ENCODE peak calls at places on chromosomes 11 and 22, in four cellular contexts. M is GM06990; R is fibroblast of lung; A is CD8-positive, alpha-beta T cell. O is an unnamed sample.
A peak's percentile ranks its signal among the peaks of the same experiment; 100 is the strongest.

GRCh38 chr11:131370090-131370751 is at the start of gene NTM:
- DNase-seq in M (no peak), R (peak; percentile 48), A (no peak), O (no peak)

GRCh38 chr11:2379471-2380174 is 2.5 kb downstream of the CD81 start:
- DNase-seq in A (no peak), M (no peak), R (peak; percentile 9), O (no peak)

GRCh38 chr11:94586978-94587377 is 19.8 kb downstream of the PIWIL4 start:
- DNase-seq in M (no peak), R (no peak), A (no peak), O (no peak)

GRCh38 chr22:42152661-42153270 is 22.2 kb upstream of the CYP2D6 start:
- DNase-seq in M (no peak), R (no peak), A (no peak), O (no peak)

GRCh38 chr11:46339816-46340215 is 7.4 kb upstream of the DGKZ start:
- DNase-seq in A (no peak), M (no peak), R (peak; percentile 29), O (no peak)

GRCh38 chr11:64745523-64746328 is 1.8 kb upstream of the RASGRP2 start:
- DNase-seq in A (peak; percentile 83), M (peak; percentile 77), R (peak; percentile 49), O (peak; percentile 47)

GRCh38 chr11:117809236-117810055 is 12.4 kb upstream of the DSCAML1 start:
- DNase-seq in M (no peak), A (peak; percentile 43), R (no peak), O (peak; percentile 32)

GRCh38 chr11:133903875-133904817 is 52.6 kb downstream of the IGSF9B start:
- DNase-seq in A (no peak), M (no peak), R (no peak), O (no peak)

GRCh38 chr11:64330888-64331287 is 9.1 kb upstream of the CCDC88B start:
- DNase-seq in R (no peak), M (no peak), A (no peak), O (no peak)

GRCh38 chr22:49566141-49566541 is 261.5 kb downstream of the BRD1 start:
- DNase-seq in M (no peak), R (no peak), A (no peak), O (no peak)

GRCh38 chr11:132866783-132867545 is 665.3 kb downstream of the OPCML start:
- DNase-seq in M (no peak), A (no peak), R (no peak), O (peak; percentile 66)

GRCh38 chr22:49768961-49769690 is 58.5 kb downstream of the BRD1 start:
- DNase-seq in R (peak; percentile 71), M (no peak), A (no peak), O (no peak)

GRCh38 chr11:134164490-134165370 is 59.0 kb downstream of the NCAPD3 start:
- DNase-seq in A (no peak), M (no peak), R (no peak), O (no peak)

GRCh38 chr11:72247584-72247983 is 3.6 kb upstream of the PHOX2A start:
- DNase-seq in R (no peak), M (no peak), A (no peak), O (no peak)

GRCh38 chr11:132734217-132734616 is 798.1 kb downstream of the OPCML start:
- DNase-seq in R (no peak), M (no peak), A (no peak), O (peak; percentile 98)

GRCh38 chr22:24550028-24550901 is 4.7 kb downstream of the GUCD1 start:
- DNase-seq in A (no peak), M (no peak), R (no peak), O (no peak)

GRCh38 chr22:37072673-37073072 is 21.1 kb downstream of the KCTD17 start:
- DNase-seq in R (no peak), M (no peak), A (no peak), O (no peak)
- H3K27me3 ChIP-seq in R (peaks cover 9% of the 10 kb centered on the region), M (no peaks in the 10 kb centered on the region), A (no peaks in the 10 kb centered on the region), O (peaks cover 17% of the 10 kb centered on the region)

DNA sequence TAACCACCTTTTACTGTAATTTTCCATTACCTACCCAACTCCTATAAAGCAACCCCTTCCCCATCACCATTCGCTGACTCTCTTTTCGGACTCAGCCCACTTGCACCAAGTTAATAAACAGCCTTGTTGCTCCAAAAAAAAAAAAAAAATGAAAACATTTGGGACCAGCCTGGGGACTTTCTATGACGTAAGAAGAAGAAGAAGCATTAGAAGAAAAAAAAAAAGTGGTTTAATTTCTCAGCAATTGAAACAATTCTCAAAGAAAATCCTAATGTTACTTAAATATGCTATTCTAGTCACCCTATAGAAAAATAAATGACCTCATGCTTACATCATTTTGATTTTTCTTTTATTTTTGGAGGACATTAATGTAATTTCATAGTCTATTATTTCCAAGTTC is 301.5 kb upstream of the ANO3 start:
- DNase-seq in R (no peak), A (no peak), M (no peak), O (no peak)
- H3K4me3 ChIP-seq in R (no peak overlapping the region), A (no peak overlapping the region), M (no peak overlapping the region), O (no peak overlapping the region)

GRCh38 chr11:20876738-20877137 is 207.4 kb downstream of the NELL1 start:
- DNase-seq in R (no peak), A (no peak), M (no peak), O (no peak)

GRCh38 chr11:20874358-20874757 is 205.0 kb downstream of the NELL1 start:
- DNase-seq in M (no peak), R (no peak), A (no peak), O (no peak)

DNA sequence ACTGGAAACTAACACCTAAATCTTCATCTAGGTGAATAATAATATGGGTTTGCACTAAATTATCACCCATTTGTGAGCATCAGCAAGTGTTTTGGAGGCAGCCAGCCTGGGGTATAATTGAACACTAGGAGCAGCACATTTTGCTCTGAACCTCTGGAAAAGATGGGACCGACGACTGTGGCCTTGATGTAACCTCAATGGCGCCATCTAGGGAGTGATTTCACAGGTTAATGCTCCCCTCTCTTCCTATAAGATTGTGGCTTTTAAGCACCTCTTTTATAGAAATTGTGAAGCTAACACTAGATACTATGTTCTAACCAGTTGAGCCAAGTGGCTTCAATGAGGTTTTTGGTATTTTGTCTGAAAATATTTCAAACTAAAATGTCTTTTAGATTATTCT is 203.7 kb downstream of the NELL1 start:
- DNase-seq in R (no peak), M (no peak), A (no peak), O (no peak)
- TF ChIP-seq CTCF in R (no peak), M (peak; percentile 63), A (no peak), O (no peak)

GRCh38 chr11:19474211-19474610 is 233.5 kb upstream of the E2F8 start:
- DNase-seq in R (no peak), M (no peak), A (no peak), O (no peak)
- H3K27me3 ChIP-seq in R (no peaks in the 10 kb centered on the region), M (no peaks in the 10 kb centered on the region), A (no peaks in the 10 kb centered on the region), O (peaks cover 14% of the 10 kb centered on the region)

GRCh38 chr22:25976346-25976745 is 192.9 kb upstream of the SEZ6L start:
- DNase-seq in A (no peak), R (no peak), M (no peak), O (no peak)
- H3K4me3 ChIP-seq in A (no peak overlapping the region), R (no peak overlapping the region), M (no peak overlapping the region), O (no peak overlapping the region)

GRCh38 chr11:32713496-32713895 is 81.0 kb downstream of the CCDC73 start:
- DNase-seq in M (no peak), R (peak; percentile 20), A (no peak), O (no peak)
- TF ChIP-seq CTCF in M (peak; percentile 33), R (peak; percentile 32), A (no peak), O (peak; percentile 53)

DNA sequence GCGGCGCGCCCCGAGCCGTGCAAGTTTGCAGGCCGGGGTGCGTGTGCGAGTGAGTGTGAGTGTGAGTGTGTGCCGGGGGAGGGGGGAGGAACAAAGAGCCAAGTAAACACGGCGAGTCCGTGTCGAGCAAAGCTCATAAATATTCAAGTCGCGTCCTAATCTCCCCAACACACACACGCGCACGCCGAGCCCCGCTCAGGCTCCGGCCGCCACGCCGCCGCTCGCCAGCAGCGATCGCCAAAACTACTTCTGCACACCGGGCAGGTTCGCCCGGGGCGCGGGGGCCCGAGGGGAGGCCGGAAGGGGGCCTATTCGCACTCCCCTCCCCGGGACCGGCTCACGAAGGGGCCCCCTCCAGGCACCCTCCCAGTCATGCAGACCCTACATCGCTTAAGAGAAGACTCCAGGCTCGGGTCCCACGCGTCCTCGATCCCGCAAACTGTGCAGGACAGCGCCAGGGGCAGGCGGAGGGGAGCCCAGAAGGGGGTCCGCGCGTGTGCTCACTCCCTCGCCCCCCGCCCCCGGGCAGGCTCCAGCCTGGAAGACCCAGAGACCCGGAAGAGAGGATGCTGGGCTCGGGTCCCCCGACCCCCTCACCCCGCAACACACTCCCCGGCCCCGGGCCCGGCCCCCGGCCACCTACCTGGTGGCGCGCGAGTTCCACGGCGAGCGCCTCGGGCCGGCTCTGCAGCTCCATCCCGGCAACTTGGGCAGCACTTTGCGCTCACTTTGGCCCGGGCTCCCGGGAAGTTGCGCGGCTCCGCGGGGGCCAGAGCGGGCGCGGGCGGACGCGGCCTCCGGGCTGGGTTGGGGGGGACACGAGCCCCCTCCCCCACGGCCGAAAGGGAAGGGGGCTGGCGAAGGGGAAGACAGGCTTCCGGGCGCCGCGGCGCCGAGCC is 703 bp downstream of the PHF21B start:
- DNase-seq in R (no peak), M (peak; percentile 26), A (no peak), O (no peak)
- H3K27me3 ChIP-seq in R (peaks cover 30% of the 10 kb centered on the region), M (peaks cover 2% of the 10 kb centered on the region), A (peaks cover 8% of the 10 kb centered on the region), O (peaks cover 59% of the 10 kb centered on the region)

GRCh38 chr22:45906946-45907345 is 70.0 kb downstream of the WNT7B start:
- DNase-seq in A (no peak), R (no peak), M (no peak), O (no peak)
- H3K4me3 ChIP-seq in A (no peak overlapping the region), R (no peak overlapping the region), M (no peak overlapping the region), O (no peak overlapping the region)